ENCODE peak calls at places on chromosomes 12 and 14, in four cellular contexts. F, U, H and D are unnamed samples.

GRCh38 chr14:60656755-60657608 is 7.7 kb upstream of the SIX1 start:
- DNase-seq in U (peak), F (peak), H (no peak), D (peak)

GRCh38 chr12:28583771-28584261 is 393.6 kb downstream of the CCDC91 start:
- DNase-seq in F (no peak), U (no peak), H (no peak), D (no peak)

GRCh38 chr14:58796636-58797429 is 159.1 kb downstream of the DACT1 start:
- DNase-seq in H (no peak), U (no peak), F (no peak), D (no peak)

GRCh38 chr14:22552001-22552826 is 36.8 kb downstream of the DAD1 start:
- DNase-seq in F (peak), H (peak), U (no peak), D (no peak)

GRCh38 chr12:76449572-76449971 is 101.4 kb upstream of the BBS10 start:
- DNase-seq in H (no peak), F (no peak), U (no peak), D (no peak)

GRCh38 chr12:123491056-123491455 is 33.1 kb downstream of the SNRNP35 start:
- DNase-seq in U (no peak), H (no peak), F (no peak), D (no peak)

GRCh38 chr12:112932485-112933151 is 5.7 kb upstream of the OAS3 start:
- DNase-seq in F (no peak), U (no peak), H (no peak), D (no peak)

GRCh38 chr12:130563322-130563721 is 152.8 kb downstream of the RIMBP2 start:
- DNase-seq in H (no peak), U (no peak), F (no peak), D (no peak)

GRCh38 chr12:15590180-15590826 is 198.9 kb downstream of the EPS8 start:
- DNase-seq in U (peak), H (peak), F (peak), D (peak)

GRCh38 chr14:32497233-32497632 is 168.1 kb downstream of the AKAP6 start:
- DNase-seq in F (no peak), U (no peak), H (no peak), D (no peak)